ENCODE peak calls at places on chromosomes 1 and 21, in four cellular contexts. One of them, this sample, is unnamed.

GRCh38 chr1:226002667-226003501 is 3.7 kb upstream of the SDE2 start:
- DNase-seq in cardiac fibroblast: peak; percentile 77
- DNase-seq in GM06990: peak; percentile 31
- DNase-seq in AG04449: no peak
- DNase-seq in this sample: no peak

GRCh38 chr1:87084247-87084836 is 169.9 kb downstream of the HS2ST1 start:
- DNase-seq in cardiac fibroblast: peak; percentile 67
- DNase-seq in AG04449: no peak
- DNase-seq in GM06990: no peak
- DNase-seq in this sample: peak; percentile 19

GRCh38 chr21:36511484-36512227 is 31.7 kb upstream of the CLDN14 start:
- DNase-seq in AG04449: no peak
- DNase-seq in cardiac fibroblast: peak; percentile 48
- DNase-seq in GM06990: no peak
- DNase-seq in this sample: no peak

GRCh38 chr1:116817582-116818064 is 63.4 kb downstream of the CD2 start:
- DNase-seq in cardiac fibroblast: peak; percentile 41
- DNase-seq in AG04449: no peak
- DNase-seq in GM06990: peak; percentile 54
- DNase-seq in this sample: no peak

GRCh38 chr1:227762231-227762911 is 27.1 kb downstream of the SNAP47 start:
- DNase-seq in AG04449: no peak
- DNase-seq in GM06990: peak; percentile 68
- DNase-seq in cardiac fibroblast: peak; percentile 78
- DNase-seq in this sample: no peak

GRCh38 chr1:113391643-113392271 is 1.4 kb downstream of the MAGI3 start:
- DNase-seq in AG04449: no peak
- DNase-seq in GM06990: no peak
- DNase-seq in cardiac fibroblast: no peak
- DNase-seq in this sample: no peak

GRCh38 chr1:85240174-85240601 is 19.3 kb downstream of the C1orf52 start:
- DNase-seq in GM06990: peak; percentile 8
- DNase-seq in AG04449: no peak
- DNase-seq in cardiac fibroblast: peak; percentile 29
- DNase-seq in this sample: no peak

GRCh38 chr1:225911207-225912130 is 12.6 kb downstream of the PYCR2 start:
- DNase-seq in cardiac fibroblast: peak; percentile 66
- DNase-seq in AG04449: no peak
- DNase-seq in GM06990: peak; percentile 62
- DNase-seq in this sample: no peak

GRCh38 chr1:93605026-93605425 is 76.6 kb downstream of the BCAR3 start:
- DNase-seq in GM06990: no peak
- DNase-seq in cardiac fibroblast: no peak
- DNase-seq in AG04449: no peak
- DNase-seq in this sample: no peak

GRCh38 chr1:166084613-166085012 is 82.2 kb downstream of the FAM78B start:
- DNase-seq in GM06990: no peak
- DNase-seq in AG04449: no peak
- DNase-seq in cardiac fibroblast: no peak
- DNase-seq in this sample: no peak

GRCh38 chr1:154999651-155000474 is 2.7 kb upstream of the ZBTB7B start:
- DNase-seq in AG04449: no peak
- DNase-seq in GM06990: peak; percentile 83
- DNase-seq in cardiac fibroblast: no peak
- DNase-seq in this sample: no peak

GRCh38 chr1:13899856-13900255 is 199.9 kb downstream of the PRDM2 start:
- DNase-seq in GM06990: no peak
- DNase-seq in cardiac fibroblast: peak; percentile 82
- DNase-seq in AG04449: no peak
- DNase-seq in this sample: no peak

GRCh38 chr21:35963920-35964451 is 96.3 kb downstream of the SETD4 start:
- DNase-seq in GM06990: no peak
- DNase-seq in AG04449: no peak
- DNase-seq in cardiac fibroblast: peak; percentile 9
- DNase-seq in this sample: no peak

GRCh38 chr21:31656199-31657095 is 3.0 kb upstream of the SOD1 start:
- DNase-seq in AG04449: no peak
- DNase-seq in GM06990: no peak
- DNase-seq in cardiac fibroblast: peak; percentile 22
- DNase-seq in this sample: peak; percentile 75

GRCh38 chr1:74549947-74550346 is 37.5 kb upstream of the LRRC53 start:
- DNase-seq in cardiac fibroblast: no peak
- DNase-seq in AG04449: no peak
- DNase-seq in GM06990: no peak
- DNase-seq in this sample: no peak

GRCh38 chr1:53068314-53069084 is 6.5 kb downstream of the PODN start:
- DNase-seq in AG04449: no peak
- DNase-seq in GM06990: no peak
- DNase-seq in cardiac fibroblast: no peak
- DNase-seq in this sample: no peak

GRCh38 chr1:176696109-176696508 is 233.1 kb downstream of the PAPPA2 start:
- DNase-seq in GM06990: no peak
- DNase-seq in cardiac fibroblast: peak; percentile 24
- DNase-seq in AG04449: no peak
- DNase-seq in this sample: no peak

GRCh38 chr1:54846301-54846700 is 40.7 kb downstream of the DHCR24 start:
- DNase-seq in AG04449: no peak
- DNase-seq in cardiac fibroblast: no peak
- DNase-seq in GM06990: no peak
- DNase-seq in this sample: no peak

GRCh38 chr1:3000671-3001470 is 20.4 kb upstream of the ACTRT2 start:
- DNase-seq in GM06990: no peak
- DNase-seq in AG04449: no peak
- DNase-seq in cardiac fibroblast: no peak
- DNase-seq in this sample: no peak

GRCh38 chr1:9309991-9310390 is 17.3 kb downstream of the SPSB1 start:
- DNase-seq in cardiac fibroblast: no peak
- DNase-seq in AG04449: no peak
- DNase-seq in GM06990: no peak
- DNase-seq in this sample: no peak

GRCh38 chr1:156515956-156516355 is 15.4 kb upstream of the MEF2D start:
- DNase-seq in AG04449: no peak
- DNase-seq in GM06990: no peak
- DNase-seq in cardiac fibroblast: no peak
- DNase-seq in this sample: no peak

GRCh38 chr1:186076006-186076405 is 299.0 kb downstream of the TPR start:
- DNase-seq in GM06990: no peak
- DNase-seq in AG04449: no peak
- DNase-seq in cardiac fibroblast: no peak
- DNase-seq in this sample: no peak

GRCh38 chr1:212727386-212728181 is 27.9 kb upstream of the BATF3 start:
- DNase-seq in GM06990: no peak
- DNase-seq in AG04449: peak; percentile 12
- DNase-seq in cardiac fibroblast: peak; percentile 77
- DNase-seq in this sample: peak; percentile 92

GRCh38 chr1:30444850-30445249 is 278.5 kb downstream of the MATN1 start:
- DNase-seq in cardiac fibroblast: no peak
- DNase-seq in AG04449: no peak
- DNase-seq in GM06990: no peak
- DNase-seq in this sample: no peak

GRCh38 chr1:25560788-25561187 is 17.4 kb downstream of the LDLRAP1 start:
- DNase-seq in AG04449: no peak
- DNase-seq in cardiac fibroblast: no peak
- DNase-seq in GM06990: no peak
- DNase-seq in this sample: no peak

DNA sequence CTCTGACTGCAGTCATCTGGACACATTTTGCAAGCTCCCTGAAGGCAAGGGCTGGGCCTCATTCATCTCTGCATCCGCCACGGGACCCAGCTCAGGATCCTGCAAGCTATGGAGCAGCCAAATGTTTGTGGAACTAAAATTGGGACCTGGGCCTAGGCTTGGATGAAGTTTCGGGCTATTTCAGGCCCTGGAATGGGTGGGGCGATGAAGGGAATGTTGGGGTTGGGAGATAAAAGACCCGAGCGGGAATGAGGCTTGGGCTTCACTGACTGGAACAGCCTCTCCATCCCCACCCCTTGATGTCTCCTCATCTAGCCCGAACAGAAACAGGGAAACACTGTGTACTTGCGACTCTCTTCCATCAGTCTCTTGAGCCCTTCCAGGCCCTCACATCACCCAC is 7.3 kb upstream of the AHCYL1 start:
- DNase-seq in AG04449: no peak
- DNase-seq in cardiac fibroblast: no peak
- DNase-seq in GM06990: no peak
- DNase-seq in this sample: no peak
- H3K4me3 ChIP-seq in AG04449: no peak overlapping the region
- H3K4me3 ChIP-seq in cardiac fibroblast: no peak overlapping the region
- H3K4me3 ChIP-seq in GM06990: no peak overlapping the region
- H3K4me3 ChIP-seq in this sample: no peak overlapping the region

GRCh38 chr1:99501871-99502270 is 144.0 kb upstream of the PALMD start:
- DNase-seq in AG04449: no peak
- DNase-seq in cardiac fibroblast: no peak
- DNase-seq in GM06990: no peak
- DNase-seq in this sample: no peak
- TF ChIP-seq CTCF in AG04449: no peak
- TF ChIP-seq CTCF in cardiac fibroblast: no peak
- TF ChIP-seq CTCF in GM06990: no peak
- TF ChIP-seq CTCF in this sample: no peak

GRCh38 chr21:37658121-37658993 is 257.9 kb downstream of the KCNJ6 start:
- DNase-seq in GM06990: no peak
- DNase-seq in AG04449: no peak
- DNase-seq in cardiac fibroblast: peak; percentile 18
- DNase-seq in this sample: peak; percentile 11

GRCh38 chr21:37660709-37661108 is 255.5 kb downstream of the KCNJ6 start:
- DNase-seq in GM06990: no peak
- DNase-seq in AG04449: no peak
- DNase-seq in cardiac fibroblast: no peak
- DNase-seq in this sample: no peak

GRCh38 chr21:37656899-37657298 is 259.4 kb downstream of the KCNJ6 start:
- DNase-seq in GM06990: no peak
- DNase-seq in AG04449: no peak
- DNase-seq in cardiac fibroblast: no peak
- DNase-seq in this sample: no peak

GRCh38 chr21:37659874-37660273 is 256.4 kb downstream of the KCNJ6 start:
- DNase-seq in GM06990: no peak
- DNase-seq in AG04449: no peak
- DNase-seq in cardiac fibroblast: no peak
- DNase-seq in this sample: no peak

DNA sequence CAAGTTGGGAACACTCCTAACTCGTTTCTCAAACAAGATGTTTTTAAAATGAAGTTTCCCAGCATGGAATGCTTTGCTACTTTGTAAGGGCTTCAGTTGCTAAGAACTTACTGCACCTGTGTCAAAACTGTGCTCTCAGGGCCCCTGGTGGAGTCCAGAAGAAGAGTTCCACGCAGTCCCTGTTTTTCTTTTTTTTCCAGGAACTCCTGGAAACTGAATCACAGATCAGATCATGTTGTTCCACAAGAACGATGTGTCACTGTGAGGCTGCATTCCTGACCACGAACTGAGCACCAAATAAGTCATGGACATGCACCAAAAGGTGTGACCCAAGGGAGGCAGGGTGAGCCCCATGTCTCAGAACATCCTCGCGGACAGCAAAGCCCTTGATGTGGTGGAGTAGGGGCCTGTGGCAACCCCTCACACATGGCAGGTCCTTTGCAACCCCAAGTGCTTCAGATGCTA is 257.2 kb downstream of the KCNJ6 start:
- DNase-seq in AG04449: peak; percentile 40
- DNase-seq in GM06990: no peak
- DNase-seq in cardiac fibroblast: peak; percentile 95
- DNase-seq in this sample: peak; percentile 49
- H3K4me3 ChIP-seq in AG04449: no peak overlapping the region
- H3K4me3 ChIP-seq in GM06990: no peak overlapping the region
- H3K4me3 ChIP-seq in cardiac fibroblast: no peak overlapping the region
- H3K4me3 ChIP-seq in this sample: no peak overlapping the region

GRCh38 chr1:198068280-198068679 is 88.5 kb upstream of the NEK7 start:
- DNase-seq in cardiac fibroblast: no peak
- DNase-seq in AG04449: no peak
- DNase-seq in GM06990: no peak
- DNase-seq in this sample: no peak

GRCh38 chr1:198075296-198075695 is 81.5 kb upstream of the NEK7 start:
- DNase-seq in cardiac fibroblast: no peak
- DNase-seq in AG04449: no peak
- DNase-seq in GM06990: no peak
- DNase-seq in this sample: no peak

GRCh38 chr1:198072177-198072576 is 84.6 kb upstream of the NEK7 start:
- DNase-seq in GM06990: no peak
- DNase-seq in AG04449: no peak
- DNase-seq in cardiac fibroblast: peak; percentile 53
- DNase-seq in this sample: no peak
- TF ChIP-seq CTCF in GM06990: no peak
- TF ChIP-seq CTCF in AG04449: no peak
- TF ChIP-seq CTCF in cardiac fibroblast: peak; percentile 45
- TF ChIP-seq CTCF in this sample: peak; percentile 5

GRCh38 chr1:234507626-234508387 is 28.8 kb upstream of the TARBP1 start:
- DNase-seq in AG04449: no peak
- DNase-seq in cardiac fibroblast: no peak
- DNase-seq in GM06990: no peak
- DNase-seq in this sample: no peak
- H3K4me3 ChIP-seq in AG04449: no peak overlapping the region
- H3K4me3 ChIP-seq in cardiac fibroblast: no peak overlapping the region
- H3K4me3 ChIP-seq in GM06990: no peak overlapping the region
- H3K4me3 ChIP-seq in this sample: no peak overlapping the region

GRCh38 chr1:11501491-11501897 is 22.5 kb downstream of the DISP3 start:
- DNase-seq in cardiac fibroblast: no peak
- DNase-seq in GM06990: no peak
- DNase-seq in AG04449: no peak
- DNase-seq in this sample: no peak

GRCh38 chr1:11502516-11502915 is 23.6 kb downstream of the DISP3 start:
- DNase-seq in cardiac fibroblast: no peak
- DNase-seq in GM06990: no peak
- DNase-seq in AG04449: no peak
- DNase-seq in this sample: no peak

GRCh38 chr1:11500881-11501280 is 21.9 kb downstream of the DISP3 start:
- DNase-seq in GM06990: no peak
- DNase-seq in cardiac fibroblast: no peak
- DNase-seq in AG04449: no peak
- DNase-seq in this sample: no peak

GRCh38 chr1:11499825-11500331 is 20.9 kb downstream of the DISP3 start:
- DNase-seq in GM06990: no peak
- DNase-seq in cardiac fibroblast: no peak
- DNase-seq in AG04449: no peak
- DNase-seq in this sample: no peak

DNA sequence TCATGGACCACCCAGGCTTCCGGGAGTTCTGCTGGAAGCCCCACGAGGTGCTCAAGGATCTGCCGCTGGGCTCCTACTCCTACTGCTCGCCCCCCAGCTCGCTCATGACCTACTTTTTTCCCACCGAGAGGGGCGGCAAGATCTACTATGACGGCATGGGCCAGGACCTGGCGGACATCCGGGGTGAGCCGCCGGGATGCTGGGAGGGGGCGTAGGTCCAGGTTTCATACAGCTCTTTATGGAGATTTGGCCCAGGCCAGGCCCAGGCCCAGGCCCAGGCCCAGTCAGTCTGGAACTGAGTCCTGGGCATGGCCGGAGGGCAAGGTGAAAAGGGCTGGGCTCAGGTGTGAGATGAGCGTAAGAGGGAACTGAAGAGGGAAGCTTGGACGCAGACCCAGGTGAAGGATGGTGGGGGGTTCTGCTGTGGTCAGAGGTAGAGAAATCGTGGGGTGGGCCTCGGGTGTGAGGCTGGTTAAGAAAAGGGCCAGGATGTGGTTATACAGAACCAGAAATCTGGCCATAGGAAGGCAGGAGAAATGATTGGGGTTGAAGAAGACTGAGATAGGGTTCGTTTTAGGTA is 23.0 kb downstream of the DISP3 start:
- DNase-seq in GM06990: no peak
- DNase-seq in AG04449: no peak
- DNase-seq in cardiac fibroblast: no peak
- DNase-seq in this sample: no peak
- TF ChIP-seq CTCF in GM06990: no peak
- TF ChIP-seq CTCF in AG04449: no peak
- TF ChIP-seq CTCF in cardiac fibroblast: no peak
- TF ChIP-seq CTCF in this sample: no peak

GRCh38 chr1:180194048-180194425 is 36.0 kb upstream of the LHX4 start:
- DNase-seq in cardiac fibroblast: no peak
- DNase-seq in AG04449: no peak
- DNase-seq in GM06990: no peak
- DNase-seq in this sample: no peak
- H3K4me3 ChIP-seq in cardiac fibroblast: no peak overlapping the region
- H3K4me3 ChIP-seq in AG04449: no peak overlapping the region
- H3K4me3 ChIP-seq in GM06990: no peak overlapping the region
- H3K4me3 ChIP-seq in this sample: no peak overlapping the region

This sample was measured in astrocyte of the cerebellum.